ENCODE peak calls at places on chromosomes 2 and 18, in eight cellular contexts. One of them, this sample, is unnamed.

GRCh38 chr2:75098856-75099255 is 100.5 kb downstream of the TACR1 start:
- DNase-seq in epithelial cell of esophagus: peak
- DNase-seq in psoas muscle: no peak
- DNase-seq in CD8-positive, alpha-beta T cell: no peak
- DNase-seq in AG09309: peak
- DNase-seq in GM12865: peak
- DNase-seq in mesothelial cell of epicardium: no peak
- DNase-seq in esophagus muscularis mucosa: peak
- DNase-seq in this sample: peak

GRCh38 chr2:9796056-9796792 is 47.0 kb upstream of the TAF1B start:
- DNase-seq in mesothelial cell of epicardium: no peak
- DNase-seq in epithelial cell of esophagus: no peak
- DNase-seq in GM12865: no peak
- DNase-seq in esophagus muscularis mucosa: no peak
- DNase-seq in AG09309: no peak
- DNase-seq in psoas muscle: no peak
- DNase-seq in CD8-positive, alpha-beta T cell: no peak
- DNase-seq in this sample: no peak

GRCh38 chr18:35193313-35193712 is 47.5 kb upstream of the ZNF397 start:
- DNase-seq in CD8-positive, alpha-beta T cell: no peak
- DNase-seq in epithelial cell of esophagus: no peak
- DNase-seq in psoas muscle: no peak
- DNase-seq in esophagus muscularis mucosa: no peak
- DNase-seq in mesothelial cell of epicardium: no peak
- DNase-seq in AG09309: no peak
- DNase-seq in GM12865: no peak
- DNase-seq in this sample: no peak

GRCh38 chr2:237449193-237449797 is 35.3 kb upstream of the COL6A3 start:
- DNase-seq in mesothelial cell of epicardium: no peak
- DNase-seq in AG09309: no peak
- DNase-seq in esophagus muscularis mucosa: no peak
- DNase-seq in psoas muscle: peak
- DNase-seq in epithelial cell of esophagus: no peak
- DNase-seq in GM12865: no peak
- DNase-seq in CD8-positive, alpha-beta T cell: no peak
- DNase-seq in this sample: peak

GRCh38 chr2:111039984-111040383 is 80.7 kb upstream of the BCL2L11 start:
- DNase-seq in GM12865: no peak
- DNase-seq in psoas muscle: no peak
- DNase-seq in esophagus muscularis mucosa: peak
- DNase-seq in AG09309: no peak
- DNase-seq in CD8-positive, alpha-beta T cell: no peak
- DNase-seq in epithelial cell of esophagus: no peak
- DNase-seq in mesothelial cell of epicardium: no peak
- DNase-seq in this sample: no peak

GRCh38 chr2:127422631-127423475 is 4.6 kb downstream of the PROC start:
- DNase-seq in esophagus muscularis mucosa: no peak
- DNase-seq in psoas muscle: no peak
- DNase-seq in epithelial cell of esophagus: no peak
- DNase-seq in CD8-positive, alpha-beta T cell: no peak
- DNase-seq in mesothelial cell of epicardium: no peak
- DNase-seq in GM12865: no peak
- DNase-seq in AG09309: no peak
- DNase-seq in this sample: no peak

GRCh38 chr2:69017080-69017479 is 4.1 kb downstream of the ANTXR1 start:
- DNase-seq in AG09309: no peak
- DNase-seq in epithelial cell of esophagus: no peak
- DNase-seq in esophagus muscularis mucosa: peak
- DNase-seq in CD8-positive, alpha-beta T cell: no peak
- DNase-seq in psoas muscle: no peak
- DNase-seq in mesothelial cell of epicardium: no peak
- DNase-seq in GM12865: no peak
- DNase-seq in this sample: no peak

GRCh38 chr2:61328707-61329251 is 142.1 kb downstream of the USP34 start:
- DNase-seq in AG09309: peak
- DNase-seq in psoas muscle: no peak
- DNase-seq in epithelial cell of esophagus: peak
- DNase-seq in esophagus muscularis mucosa: no peak
- DNase-seq in CD8-positive, alpha-beta T cell: no peak
- DNase-seq in mesothelial cell of epicardium: no peak
- DNase-seq in GM12865: peak
- DNase-seq in this sample: no peak

GRCh38 chr18:13461936-13462335 is 243.4 kb downstream of the LDLRAD4 start:
- DNase-seq in psoas muscle: no peak
- DNase-seq in mesothelial cell of epicardium: no peak
- DNase-seq in CD8-positive, alpha-beta T cell: no peak
- DNase-seq in GM12865: no peak
- DNase-seq in epithelial cell of esophagus: no peak
- DNase-seq in esophagus muscularis mucosa: no peak
- DNase-seq in AG09309: no peak
- DNase-seq in this sample: no peak

GRCh38 chr18:21481739-21482138 is 118.8 kb downstream of the ESCO1 start:
- DNase-seq in mesothelial cell of epicardium: no peak
- DNase-seq in psoas muscle: no peak
- DNase-seq in esophagus muscularis mucosa: no peak
- DNase-seq in epithelial cell of esophagus: peak
- DNase-seq in AG09309: no peak
- DNase-seq in CD8-positive, alpha-beta T cell: no peak
- DNase-seq in GM12865: no peak
- DNase-seq in this sample: no peak

GRCh38 chr18:13500891-13501887 is 225.2 kb downstream of the FAM210A start:
- DNase-seq in CD8-positive, alpha-beta T cell: no peak
- DNase-seq in mesothelial cell of epicardium: no peak
- DNase-seq in epithelial cell of esophagus: peak
- DNase-seq in psoas muscle: peak
- DNase-seq in esophagus muscularis mucosa: no peak
- DNase-seq in GM12865: no peak
- DNase-seq in AG09309: peak
- DNase-seq in this sample: no peak

GRCh38 chr2:71884303-71885042 is 263.2 kb downstream of the CYP26B1 start:
- DNase-seq in AG09309: peak
- DNase-seq in epithelial cell of esophagus: peak
- DNase-seq in GM12865: no peak
- DNase-seq in esophagus muscularis mucosa: peak
- DNase-seq in mesothelial cell of epicardium: no peak
- DNase-seq in CD8-positive, alpha-beta T cell: no peak
- DNase-seq in psoas muscle: no peak
- DNase-seq in this sample: no peak

GRCh38 chr2:15753811-15754702 is 162.4 kb downstream of the DDX1 start:
- DNase-seq in epithelial cell of esophagus: no peak
- DNase-seq in esophagus muscularis mucosa: no peak
- DNase-seq in CD8-positive, alpha-beta T cell: no peak
- DNase-seq in GM12865: no peak
- DNase-seq in AG09309: no peak
- DNase-seq in mesothelial cell of epicardium: no peak
- DNase-seq in psoas muscle: no peak
- DNase-seq in this sample: no peak

GRCh38 chr2:1769703-1770422 is 25.5 kb upstream of the PXDN start:
- DNase-seq in esophagus muscularis mucosa: no peak
- DNase-seq in epithelial cell of esophagus: peak
- DNase-seq in psoas muscle: no peak
- DNase-seq in AG09309: no peak
- DNase-seq in mesothelial cell of epicardium: peak
- DNase-seq in GM12865: peak
- DNase-seq in CD8-positive, alpha-beta T cell: no peak
- DNase-seq in this sample: peak

GRCh38 chr18:23479829-23480505 is 23.3 kb upstream of the RMC1 start:
- DNase-seq in esophagus muscularis mucosa: no peak
- DNase-seq in epithelial cell of esophagus: no peak
- DNase-seq in AG09309: no peak
- DNase-seq in GM12865: no peak
- DNase-seq in mesothelial cell of epicardium: no peak
- DNase-seq in psoas muscle: no peak
- DNase-seq in CD8-positive, alpha-beta T cell: no peak
- DNase-seq in this sample: no peak

GRCh38 chr2:113282747-113283533 is 4.2 kb upstream of the PAX8 start:
- DNase-seq in esophagus muscularis mucosa: no peak
- DNase-seq in psoas muscle: peak
- DNase-seq in epithelial cell of esophagus: peak
- DNase-seq in AG09309: no peak
- DNase-seq in mesothelial cell of epicardium: no peak
- DNase-seq in CD8-positive, alpha-beta T cell: no peak
- DNase-seq in GM12865: no peak
- DNase-seq in this sample: no peak

GRCh38 chr2:67974564-67975430 is 88.0 kb downstream of the C1D start:
- DNase-seq in mesothelial cell of epicardium: no peak
- DNase-seq in esophagus muscularis mucosa: peak
- DNase-seq in CD8-positive, alpha-beta T cell: no peak
- DNase-seq in AG09309: no peak
- DNase-seq in epithelial cell of esophagus: peak
- DNase-seq in GM12865: no peak
- DNase-seq in psoas muscle: peak
- DNase-seq in this sample: no peak

GRCh38 chr2:26462511-26463251 is 15.2 kb downstream of the OTOF start:
- DNase-seq in esophagus muscularis mucosa: no peak
- DNase-seq in psoas muscle: peak
- DNase-seq in mesothelial cell of epicardium: no peak
- DNase-seq in AG09309: peak
- DNase-seq in epithelial cell of esophagus: peak
- DNase-seq in CD8-positive, alpha-beta T cell: no peak
- DNase-seq in GM12865: no peak
- DNase-seq in this sample: peak

GRCh38 chr2:204611017-204611631 is 65.8 kb downstream of the PARD3B start:
- DNase-seq in esophagus muscularis mucosa: no peak
- DNase-seq in AG09309: no peak
- DNase-seq in psoas muscle: no peak
- DNase-seq in CD8-positive, alpha-beta T cell: no peak
- DNase-seq in mesothelial cell of epicardium: no peak
- DNase-seq in epithelial cell of esophagus: no peak
- DNase-seq in GM12865: no peak
- DNase-seq in this sample: no peak

DNA sequence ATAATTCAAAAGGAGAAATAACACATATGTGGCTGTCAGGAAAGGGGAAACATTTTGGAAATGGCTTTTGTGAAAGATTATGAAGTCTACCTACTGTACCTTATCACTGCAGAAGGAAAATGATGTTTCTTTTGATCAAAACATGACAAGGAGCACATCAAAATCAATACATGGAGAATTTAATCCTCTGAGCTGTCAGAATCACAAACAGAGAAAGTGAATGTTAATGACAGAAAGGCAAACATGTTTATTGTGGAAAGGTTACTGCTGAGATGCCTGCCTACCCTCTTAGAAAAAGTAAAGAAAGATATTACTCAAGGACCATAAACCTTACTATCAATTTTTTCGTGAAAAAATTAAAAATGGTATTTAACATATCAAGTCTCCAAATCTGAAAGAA is 794.5 kb upstream of the GYPC start:
- DNase-seq in epithelial cell of esophagus: no peak
- DNase-seq in esophagus muscularis mucosa: no peak
- DNase-seq in mesothelial cell of epicardium: no peak
- DNase-seq in CD8-positive, alpha-beta T cell: no peak
- DNase-seq in psoas muscle: no peak
- DNase-seq in AG09309: no peak
- DNase-seq in GM12865: no peak
- DNase-seq in this sample: no peak
- TF ChIP-seq CTCF in epithelial cell of esophagus: no peak
- TF ChIP-seq CTCF in esophagus muscularis mucosa: no peak
- TF ChIP-seq CTCF in mesothelial cell of epicardium: no peak
- TF ChIP-seq CTCF in CD8-positive, alpha-beta T cell: no peak
- TF ChIP-seq CTCF in psoas muscle: no peak
- TF ChIP-seq CTCF in AG09309: no peak
- TF ChIP-seq CTCF in GM12865: no peak
- TF ChIP-seq CTCF in this sample: no peak

GRCh38 chr2:234377761-234378341 is 119.0 kb downstream of the ARL4C start:
- DNase-seq in esophagus muscularis mucosa: no peak
- DNase-seq in psoas muscle: no peak
- DNase-seq in CD8-positive, alpha-beta T cell: no peak
- DNase-seq in epithelial cell of esophagus: no peak
- DNase-seq in GM12865: no peak
- DNase-seq in AG09309: peak
- DNase-seq in mesothelial cell of epicardium: no peak
- DNase-seq in this sample: no peak
- TF ChIP-seq CTCF in esophagus muscularis mucosa: no peak
- TF ChIP-seq CTCF in psoas muscle: no peak
- TF ChIP-seq CTCF in CD8-positive, alpha-beta T cell: no peak
- TF ChIP-seq CTCF in epithelial cell of esophagus: no peak
- TF ChIP-seq CTCF in GM12865: no peak
- TF ChIP-seq CTCF in AG09309: no peak
- TF ChIP-seq CTCF in mesothelial cell of epicardium: no peak
- TF ChIP-seq CTCF in this sample: no peak

GRCh38 chr2:46487667-46488333 is 8.4 kb downstream of the TMEM247 start:
- DNase-seq in CD8-positive, alpha-beta T cell: no peak
- DNase-seq in AG09309: no peak
- DNase-seq in esophagus muscularis mucosa: peak
- DNase-seq in psoas muscle: peak
- DNase-seq in GM12865: no peak
- DNase-seq in mesothelial cell of epicardium: no peak
- DNase-seq in epithelial cell of esophagus: no peak
- DNase-seq in this sample: no peak

GRCh38 chr2:46490521-46491141 is 11.3 kb downstream of the TMEM247 start:
- DNase-seq in CD8-positive, alpha-beta T cell: no peak
- DNase-seq in AG09309: no peak
- DNase-seq in GM12865: peak
- DNase-seq in epithelial cell of esophagus: no peak
- DNase-seq in esophagus muscularis mucosa: no peak
- DNase-seq in mesothelial cell of epicardium: no peak
- DNase-seq in psoas muscle: peak
- DNase-seq in this sample: no peak

GRCh38 chr2:46486441-46486840 is 7.1 kb downstream of the TMEM247 start:
- DNase-seq in psoas muscle: no peak
- DNase-seq in mesothelial cell of epicardium: no peak
- DNase-seq in AG09309: no peak
- DNase-seq in GM12865: no peak
- DNase-seq in epithelial cell of esophagus: no peak
- DNase-seq in esophagus muscularis mucosa: no peak
- DNase-seq in CD8-positive, alpha-beta T cell: no peak
- DNase-seq in this sample: no peak

GRCh38 chr2:46489430-46489829 is 10.1 kb downstream of the TMEM247 start:
- DNase-seq in mesothelial cell of epicardium: no peak
- DNase-seq in GM12865: no peak
- DNase-seq in psoas muscle: no peak
- DNase-seq in AG09309: no peak
- DNase-seq in CD8-positive, alpha-beta T cell: no peak
- DNase-seq in esophagus muscularis mucosa: no peak
- DNase-seq in epithelial cell of esophagus: no peak
- DNase-seq in this sample: no peak

DNA sequence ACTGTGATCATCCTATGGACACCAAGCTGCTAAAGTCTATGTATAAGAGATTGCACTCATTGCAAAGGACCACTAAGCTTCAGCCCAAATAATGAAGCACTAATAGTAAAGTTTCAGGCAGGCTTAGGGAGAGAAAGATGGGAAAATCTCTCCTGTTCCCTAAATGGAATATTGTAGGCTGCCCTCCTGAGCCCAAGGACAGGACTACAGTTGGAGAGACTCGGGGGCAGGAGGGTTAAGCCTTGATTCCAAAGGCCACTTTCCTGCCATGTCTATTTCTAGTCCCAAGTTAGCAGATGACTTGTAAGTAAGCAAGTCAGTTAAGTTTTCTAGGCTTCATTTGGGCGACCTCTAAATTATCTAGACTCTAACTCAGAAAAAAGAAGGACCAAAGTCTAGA is 9.0 kb downstream of the TMEM247 start:
- DNase-seq in CD8-positive, alpha-beta T cell: no peak
- DNase-seq in GM12865: no peak
- DNase-seq in epithelial cell of esophagus: no peak
- DNase-seq in esophagus muscularis mucosa: no peak
- DNase-seq in AG09309: no peak
- DNase-seq in psoas muscle: no peak
- DNase-seq in mesothelial cell of epicardium: no peak
- DNase-seq in this sample: no peak
- TF ChIP-seq CTCF in CD8-positive, alpha-beta T cell: no peak
- TF ChIP-seq CTCF in GM12865: no peak
- TF ChIP-seq CTCF in epithelial cell of esophagus: no peak
- TF ChIP-seq CTCF in esophagus muscularis mucosa: no peak
- TF ChIP-seq CTCF in AG09309: no peak
- TF ChIP-seq CTCF in psoas muscle: no peak
- TF ChIP-seq CTCF in mesothelial cell of epicardium: no peak
- TF ChIP-seq CTCF in this sample: no peak

GRCh38 chr2:117785740-117786139 is 28.8 kb upstream of the DDX18 start:
- DNase-seq in mesothelial cell of epicardium: no peak
- DNase-seq in AG09309: peak
- DNase-seq in psoas muscle: no peak
- DNase-seq in epithelial cell of esophagus: peak
- DNase-seq in esophagus muscularis mucosa: no peak
- DNase-seq in CD8-positive, alpha-beta T cell: no peak
- DNase-seq in GM12865: peak
- DNase-seq in this sample: peak
- TF ChIP-seq CTCF in mesothelial cell of epicardium: peak
- TF ChIP-seq CTCF in AG09309: peak
- TF ChIP-seq CTCF in psoas muscle: peak
- TF ChIP-seq CTCF in epithelial cell of esophagus: peak
- TF ChIP-seq CTCF in esophagus muscularis mucosa: peak
- TF ChIP-seq CTCF in CD8-positive, alpha-beta T cell: peak
- TF ChIP-seq CTCF in GM12865: peak
- TF ChIP-seq CTCF in this sample: peak